ENCODE peak calls at places on chromosomes 7 and 10, in eight cellular contexts. I is heart left ventricle, J is suprapubic skin, S is psoas muscle, N is GM10248, C is endothelial cell of umbilical vein, O is astrocyte of the spinal cord, A is upper lobe of right lung. X is an unnamed sample.

GRCh38 chr7:2530076-2530967 is 10.7 kb downstream of the LFNG start:
- DNase-seq in I (peak; percentile 50), J (no peak), S (peak; percentile 62), N (peak; percentile 84), C (no peak), O (no peak), A (peak; percentile 83), X (peak; percentile 86)

GRCh38 chr10:68073631-68074403 is 1.3 kb downstream of the HERC4 start:
- DNase-seq in I (no peak), J (no peak), S (no peak), N (no peak), C (peak; percentile 61), O (no peak), A (no peak), X (peak; percentile 13)

GRCh38 chr10:71589617-71590551 is 129.7 kb downstream of the C10orf105 start:
- DNase-seq in I (no peak), J (no peak), S (no peak), N (no peak), C (no peak), O (no peak), A (no peak), X (no peak)

GRCh38 chr7:30175171-30175570 is 40.4 kb downstream of the MTURN start:
- DNase-seq in I (no peak), J (no peak), S (no peak), N (no peak), C (no peak), O (no peak), A (no peak), X (no peak)

GRCh38 chr7:94908204-94909022 is 1.0 kb downstream of the PPP1R9A start:
- DNase-seq in I (peak; percentile 19), J (peak; percentile 59), S (peak; percentile 53), N (peak; percentile 10), C (peak; percentile 32), O (peak; percentile 41), A (peak; percentile 74), X (no peak)

GRCh38 chr7:138247081-138247480 is 170.8 kb downstream of the AKR1D1 start:
- DNase-seq in I (no peak), J (no peak), S (no peak), N (no peak), C (no peak), O (no peak), A (no peak), X (no peak)

GRCh38 chr7:19268737-19269136 is 123.5 kb upstream of the FERD3L start:
- DNase-seq in I (no peak), J (no peak), S (no peak), N (no peak), C (no peak), O (no peak), A (no peak), X (no peak)

GRCh38 chr7:2100278-2101205 is 132.2 kb downstream of the MAD1L1 start:
- DNase-seq in I (no peak), J (no peak), S (no peak), N (peak; percentile 65), C (no peak), O (no peak), A (no peak), X (peak; percentile 80)

GRCh38 chr10:2351566-2351965 is 614.2 kb upstream of the ADARB2 start:
- DNase-seq in I (no peak), J (no peak), S (no peak), N (no peak), C (no peak), O (no peak), A (no peak), X (no peak)

GRCh38 chr10:133159611-133159949 is 439 bp upstream of the KNDC1 start:
- DNase-seq in I (no peak), J (peak; percentile 56), S (no peak), N (no peak), C (no peak), O (no peak), A (no peak), X (no peak)

GRCh38 chr10:14358886-14359573 is 28.3 kb upstream of the FRMD4A start:
- DNase-seq in I (no peak), J (no peak), S (no peak), N (no peak), C (no peak), O (peak; percentile 58), A (no peak), X (no peak)

GRCh38 chr7:89072094-89072493 is 276.6 kb upstream of the TEX47 start:
- DNase-seq in I (no peak), J (no peak), S (no peak), N (no peak), C (no peak), O (peak; percentile 48), A (no peak), X (no peak)

GRCh38 chr7:15972767-15973362 is 286.4 kb upstream of the MEOX2 start:
- DNase-seq in I (peak; percentile 19), J (no peak), S (no peak), N (no peak), C (peak; percentile 87), O (peak; percentile 33), A (no peak), X (no peak)

GRCh38 chr10:28875535-28876208 is 198.4 kb downstream of the BAMBI start:
- DNase-seq in I (no peak), J (no peak), S (no peak), N (no peak), C (no peak), O (peak; percentile 71), A (no peak), X (no peak)

GRCh38 chr10:60661627-60662026 is 116.7 kb upstream of the CDK1 start:
- DNase-seq in I (no peak), J (no peak), S (no peak), N (no peak), C (no peak), O (peak; percentile 81), A (no peak), X (no peak)

GRCh38 chr10:8360365-8360764 is 305.9 kb downstream of the GATA3 start:
- DNase-seq in I (no peak), J (no peak), S (no peak), N (no peak), C (no peak), O (no peak), A (no peak), X (no peak)

DNA sequence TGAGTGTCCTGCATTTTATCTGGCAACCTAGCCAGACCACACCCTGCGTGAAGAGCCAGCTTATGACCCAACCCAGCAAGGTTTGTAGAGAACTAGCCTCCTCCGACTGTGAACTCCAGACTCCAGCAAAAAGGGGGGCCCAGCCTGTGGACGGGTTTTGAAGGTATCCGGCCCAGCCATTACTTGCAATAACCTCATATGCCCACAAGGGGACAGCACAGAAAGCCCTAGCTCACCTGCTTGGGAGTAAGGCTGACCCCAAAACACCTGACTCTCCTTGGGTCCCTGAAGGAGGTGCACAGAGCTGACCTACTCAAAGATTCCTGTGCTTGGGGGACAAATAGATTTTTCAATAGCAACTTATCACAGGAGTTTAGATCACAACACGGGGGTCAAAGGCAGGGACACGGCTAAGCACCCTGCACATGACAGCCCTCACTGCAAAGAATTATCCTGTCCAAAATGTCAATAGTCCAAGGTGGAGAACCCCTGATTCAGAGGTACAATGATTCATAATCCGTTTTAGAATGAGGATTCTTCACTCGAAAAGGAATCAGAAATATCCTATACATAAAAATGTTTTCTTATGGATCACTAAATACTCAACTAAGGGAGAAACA is 4.5 kb downstream of the TRPV6 start:
- DNase-seq in I (peak; percentile 21), J (no peak), S (no peak), N (peak; percentile 72), C (peak; percentile 42), O (peak; percentile 3), A (peak; percentile 58), X (peak; percentile 74)
- TF ChIP-seq CTCF in I (peak; percentile 54), J (peak; percentile 69), S (peak; percentile 43), N (peak; percentile 73), C (peak; percentile 76), O (peak; percentile 80), A (peak; percentile 81), X (peak; percentile 67)

GRCh38 chr7:107690084-107690483 is 29.5 kb downstream of the SLC26A4 start:
- DNase-seq in I (no peak), J (no peak), S (no peak), N (no peak), C (no peak), O (no peak), A (no peak), X (no peak)

GRCh38 chr7:107691713-107692112 is 31.1 kb downstream of the SLC26A4 start:
- DNase-seq in I (peak; percentile 36), J (no peak), S (no peak), N (no peak), C (peak; percentile 73), O (peak; percentile 65), A (no peak), X (no peak)

GRCh38 chr7:107689553-107689952 is 28.9 kb downstream of the SLC26A4 start:
- DNase-seq in I (no peak), J (no peak), S (no peak), N (no peak), C (no peak), O (no peak), A (no peak), X (no peak)

GRCh38 chr7:107692501-107692900 is 31.9 kb downstream of the SLC26A4 start:
- DNase-seq in I (no peak), J (no peak), S (no peak), N (no peak), C (peak; percentile 23), O (peak; percentile 37), A (no peak), X (no peak)

GRCh38 chr7:107690611-107691010 is 30.0 kb downstream of the SLC26A4 start:
- DNase-seq in I (no peak), J (no peak), S (no peak), N (no peak), C (peak; percentile 66), O (peak; percentile 45), A (no peak), X (no peak)
- TF ChIP-seq CTCF in I (no peak), J (no peak), S (no peak), N (no peak), C (no peak), O (no peak), A (no peak), X (no peak)

GRCh38 chr7:148458263-148458662 is 132.3 kb upstream of the C7orf33 start:
- DNase-seq in I (no peak), J (no peak), S (no peak), N (no peak), C (no peak), O (no peak), A (no peak), X (no peak)
- TF ChIP-seq CTCF in I (no peak), J (no peak), S (no peak), N (no peak), C (no peak), O (no peak), A (no peak), X (no peak)

GRCh38 chr7:55174856-55175255 is 156.0 kb downstream of the EGFR start:
- DNase-seq in I (no peak), J (no peak), S (no peak), N (no peak), C (no peak), O (no peak), A (no peak), X (no peak)

GRCh38 chr7:55177589-55178261 is 158.9 kb downstream of the EGFR start:
- DNase-seq in I (peak; percentile 68), J (no peak), S (peak; percentile 58), N (no peak), C (no peak), O (peak; percentile 93), A (peak; percentile 58), X (no peak)

GRCh38 chr7:55178863-55179773 is 160.3 kb downstream of the EGFR start:
- DNase-seq in I (no peak), J (no peak), S (no peak), N (no peak), C (no peak), O (no peak), A (no peak), X (no peak)

GRCh38 chr7:55178292-55178862 is 159.6 kb downstream of the EGFR start:
- DNase-seq in I (no peak), J (no peak), S (peak; percentile 38), N (no peak), C (no peak), O (no peak), A (no peak), X (no peak)

GRCh38 chr7:55177068-55177530 is 158.3 kb downstream of the EGFR start:
- DNase-seq in I (no peak), J (no peak), S (peak; percentile 39), N (no peak), C (no peak), O (no peak), A (peak; percentile 43), X (no peak)
- TF ChIP-seq CTCF in I (no peak), J (no peak), S (no peak), N (no peak), C (no peak), O (no peak), A (no peak), X (no peak)